ENCODE peak calls at places on chromosome 18, in ten cellular contexts. One of them, this sample, is unnamed.

GRCh38 chr18:29241199-29241598 is 1064.3 kb upstream of the CDH2 start:
- DNase-seq in T-cell: no peak
- DNase-seq in HEK293T: no peak
- DNase-seq in left ventricle myocardium superior: no peak
- DNase-seq in neural crest cell: no peak
- DNase-seq in activated CD8-positive, alpha-beta T cell treated with anti-CD3 and anti-CD28 coated beads for 36 hours: no peak
- DNase-seq in GM10248: no peak
- DNase-seq in smooth muscle cell of the brain vasculature: no peak
- DNase-seq in esophagus muscularis mucosa: no peak
- DNase-seq in choroid plexus epithelial cell: no peak
- DNase-seq in this sample: no peak

GRCh38 chr18:55152801-55153200 is 193.5 kb upstream of the CCDC68 start:
- DNase-seq in activated CD8-positive, alpha-beta T cell treated with anti-CD3 and anti-CD28 coated beads for 36 hours: no peak
- DNase-seq in neural crest cell: no peak
- DNase-seq in left ventricle myocardium superior: no peak
- DNase-seq in choroid plexus epithelial cell: peak; percentile 72
- DNase-seq in T-cell: no peak
- DNase-seq in HEK293T: no peak
- DNase-seq in smooth muscle cell of the brain vasculature: peak; percentile 9
- DNase-seq in GM10248: no peak
- DNase-seq in esophagus muscularis mucosa: no peak
- DNase-seq in this sample: no peak

GRCh38 chr18:79400091-79400590 is 4.4 kb downstream of the NFATC1 start:
- DNase-seq in HEK293T: peak; percentile 48
- DNase-seq in GM10248: peak; percentile 82
- DNase-seq in esophagus muscularis mucosa: no peak
- DNase-seq in smooth muscle cell of the brain vasculature: no peak
- DNase-seq in choroid plexus epithelial cell: no peak
- DNase-seq in neural crest cell: no peak
- DNase-seq in activated CD8-positive, alpha-beta T cell treated with anti-CD3 and anti-CD28 coated beads for 36 hours: peak; percentile 78
- DNase-seq in T-cell: peak; percentile 67
- DNase-seq in left ventricle myocardium superior: peak; percentile 89
- DNase-seq in this sample: peak; percentile 56

GRCh38 chr18:11037841-11038240 is 111.5 kb downstream of the PIEZO2 start:
- DNase-seq in neural crest cell: no peak
- DNase-seq in choroid plexus epithelial cell: no peak
- DNase-seq in HEK293T: no peak
- DNase-seq in smooth muscle cell of the brain vasculature: no peak
- DNase-seq in T-cell: no peak
- DNase-seq in GM10248: no peak
- DNase-seq in left ventricle myocardium superior: no peak
- DNase-seq in activated CD8-positive, alpha-beta T cell treated with anti-CD3 and anti-CD28 coated beads for 36 hours: no peak
- DNase-seq in esophagus muscularis mucosa: no peak
- DNase-seq in this sample: no peak

GRCh38 chr18:6854811-6855210 is 125.3 kb downstream of the ARHGAP28 start:
- DNase-seq in choroid plexus epithelial cell: no peak
- DNase-seq in neural crest cell: no peak
- DNase-seq in T-cell: no peak
- DNase-seq in left ventricle myocardium superior: no peak
- DNase-seq in esophagus muscularis mucosa: no peak
- DNase-seq in HEK293T: no peak
- DNase-seq in smooth muscle cell of the brain vasculature: no peak
- DNase-seq in GM10248: no peak
- DNase-seq in activated CD8-positive, alpha-beta T cell treated with anti-CD3 and anti-CD28 coated beads for 36 hours: no peak
- DNase-seq in this sample: no peak

GRCh38 chr18:7871560-7872456 is 304.7 kb downstream of the PTPRM start:
- DNase-seq in left ventricle myocardium superior: no peak
- DNase-seq in choroid plexus epithelial cell: peak; percentile 62
- DNase-seq in GM10248: no peak
- DNase-seq in smooth muscle cell of the brain vasculature: no peak
- DNase-seq in esophagus muscularis mucosa: no peak
- DNase-seq in T-cell: no peak
- DNase-seq in HEK293T: no peak
- DNase-seq in neural crest cell: no peak
- DNase-seq in activated CD8-positive, alpha-beta T cell treated with anti-CD3 and anti-CD28 coated beads for 36 hours: no peak
- DNase-seq in this sample: no peak

GRCh38 chr18:41121116-41121826 is 833.8 kb upstream of the PIK3C3 start:
- DNase-seq in neural crest cell: no peak
- DNase-seq in activated CD8-positive, alpha-beta T cell treated with anti-CD3 and anti-CD28 coated beads for 36 hours: no peak
- DNase-seq in left ventricle myocardium superior: no peak
- DNase-seq in HEK293T: no peak
- DNase-seq in smooth muscle cell of the brain vasculature: no peak
- DNase-seq in choroid plexus epithelial cell: peak; percentile 89
- DNase-seq in T-cell: no peak
- DNase-seq in GM10248: no peak
- DNase-seq in esophagus muscularis mucosa: no peak
- DNase-seq in this sample: no peak

GRCh38 chr18:80009661-80010550 is 21.5 kb upstream of the TXNL4A start:
- DNase-seq in neural crest cell: no peak
- DNase-seq in GM10248: no peak
- DNase-seq in activated CD8-positive, alpha-beta T cell treated with anti-CD3 and anti-CD28 coated beads for 36 hours: no peak
- DNase-seq in left ventricle myocardium superior: peak; percentile 80
- DNase-seq in T-cell: no peak
- DNase-seq in esophagus muscularis mucosa: peak; percentile 96
- DNase-seq in smooth muscle cell of the brain vasculature: no peak
- DNase-seq in HEK293T: no peak
- DNase-seq in choroid plexus epithelial cell: peak; percentile 95
- DNase-seq in this sample: no peak

GRCh38 chr18:48543228-48543627 is 4.4 kb downstream of the CTIF start:
- DNase-seq in esophagus muscularis mucosa: no peak
- DNase-seq in activated CD8-positive, alpha-beta T cell treated with anti-CD3 and anti-CD28 coated beads for 36 hours: peak; percentile 77
- DNase-seq in smooth muscle cell of the brain vasculature: no peak
- DNase-seq in choroid plexus epithelial cell: no peak
- DNase-seq in T-cell: no peak
- DNase-seq in HEK293T: no peak
- DNase-seq in neural crest cell: no peak
- DNase-seq in GM10248: no peak
- DNase-seq in left ventricle myocardium superior: no peak
- DNase-seq in this sample: no peak

GRCh38 chr18:25141796-25142365 is 210.1 kb downstream of the ZNF521 start:
- DNase-seq in neural crest cell: no peak
- DNase-seq in left ventricle myocardium superior: no peak
- DNase-seq in esophagus muscularis mucosa: no peak
- DNase-seq in choroid plexus epithelial cell: no peak
- DNase-seq in GM10248: no peak
- DNase-seq in T-cell: no peak
- DNase-seq in activated CD8-positive, alpha-beta T cell treated with anti-CD3 and anti-CD28 coated beads for 36 hours: no peak
- DNase-seq in HEK293T: no peak
- DNase-seq in smooth muscle cell of the brain vasculature: no peak
- DNase-seq in this sample: no peak

GRCh38 chr18:45686892-45687611 is 36.9 kb upstream of the SLC14A1 start:
- DNase-seq in activated CD8-positive, alpha-beta T cell treated with anti-CD3 and anti-CD28 coated beads for 36 hours: peak; percentile 76
- DNase-seq in T-cell: peak; percentile 53
- DNase-seq in left ventricle myocardium superior: peak; percentile 35
- DNase-seq in HEK293T: no peak
- DNase-seq in choroid plexus epithelial cell: peak; percentile 97
- DNase-seq in esophagus muscularis mucosa: no peak
- DNase-seq in smooth muscle cell of the brain vasculature: peak; percentile 35
- DNase-seq in GM10248: peak; percentile 68
- DNase-seq in neural crest cell: no peak
- DNase-seq in this sample: no peak

GRCh38 chr18:79872852-79873444 is 75.2 kb downstream of the KCNG2 start:
- DNase-seq in T-cell: no peak
- DNase-seq in activated CD8-positive, alpha-beta T cell treated with anti-CD3 and anti-CD28 coated beads for 36 hours: no peak
- DNase-seq in GM10248: no peak
- DNase-seq in choroid plexus epithelial cell: no peak
- DNase-seq in HEK293T: no peak
- DNase-seq in smooth muscle cell of the brain vasculature: no peak
- DNase-seq in left ventricle myocardium superior: peak; percentile 9
- DNase-seq in neural crest cell: no peak
- DNase-seq in esophagus muscularis mucosa: no peak
- DNase-seq in this sample: no peak

GRCh38 chr18:74715306-74715705 is 117.6 kb downstream of the ZNF407 start:
- DNase-seq in esophagus muscularis mucosa: no peak
- DNase-seq in GM10248: no peak
- DNase-seq in HEK293T: no peak
- DNase-seq in T-cell: no peak
- DNase-seq in left ventricle myocardium superior: no peak
- DNase-seq in neural crest cell: no peak
- DNase-seq in activated CD8-positive, alpha-beta T cell treated with anti-CD3 and anti-CD28 coated beads for 36 hours: no peak
- DNase-seq in choroid plexus epithelial cell: no peak
- DNase-seq in smooth muscle cell of the brain vasculature: no peak
- DNase-seq in this sample: no peak

GRCh38 chr18:35478520-35479435 is 19.0 kb downstream of the INO80C start:
- DNase-seq in choroid plexus epithelial cell: peak; percentile 88
- DNase-seq in HEK293T: no peak
- DNase-seq in left ventricle myocardium superior: no peak
- DNase-seq in activated CD8-positive, alpha-beta T cell treated with anti-CD3 and anti-CD28 coated beads for 36 hours: peak; percentile 69
- DNase-seq in esophagus muscularis mucosa: no peak
- DNase-seq in T-cell: no peak
- DNase-seq in neural crest cell: no peak
- DNase-seq in smooth muscle cell of the brain vasculature: peak; percentile 77
- DNase-seq in GM10248: peak; percentile 35
- DNase-seq in this sample: no peak

GRCh38 chr18:23716516-23716915 is 27.3 kb downstream of the LAMA3 start:
- DNase-seq in smooth muscle cell of the brain vasculature: no peak
- DNase-seq in activated CD8-positive, alpha-beta T cell treated with anti-CD3 and anti-CD28 coated beads for 36 hours: no peak
- DNase-seq in neural crest cell: no peak
- DNase-seq in esophagus muscularis mucosa: peak; percentile 29
- DNase-seq in left ventricle myocardium superior: no peak
- DNase-seq in choroid plexus epithelial cell: peak; percentile 90
- DNase-seq in T-cell: no peak
- DNase-seq in GM10248: no peak
- DNase-seq in HEK293T: no peak
- DNase-seq in this sample: no peak

GRCh38 chr18:50879302-50880107 is 587 bp downstream of the ME2 start:
- DNase-seq in left ventricle myocardium superior: no peak
- DNase-seq in neural crest cell: no peak
- DNase-seq in T-cell: peak; percentile 8
- DNase-seq in HEK293T: peak; percentile 21
- DNase-seq in esophagus muscularis mucosa: no peak
- DNase-seq in choroid plexus epithelial cell: peak; percentile 70
- DNase-seq in GM10248: no peak
- DNase-seq in activated CD8-positive, alpha-beta T cell treated with anti-CD3 and anti-CD28 coated beads for 36 hours: peak; percentile 39
- DNase-seq in smooth muscle cell of the brain vasculature: no peak
- DNase-seq in this sample: no peak

GRCh38 chr18:76538846-76539245 is 43.8 kb upstream of the ZNF516 start:
- DNase-seq in choroid plexus epithelial cell: no peak
- DNase-seq in left ventricle myocardium superior: no peak
- DNase-seq in smooth muscle cell of the brain vasculature: no peak
- DNase-seq in T-cell: no peak
- DNase-seq in neural crest cell: no peak
- DNase-seq in activated CD8-positive, alpha-beta T cell treated with anti-CD3 and anti-CD28 coated beads for 36 hours: no peak
- DNase-seq in GM10248: no peak
- DNase-seq in HEK293T: no peak
- DNase-seq in esophagus muscularis mucosa: no peak
- DNase-seq in this sample: no peak

GRCh38 chr18:3889803-3890202 is 439.8 kb downstream of the TGIF1 start:
- DNase-seq in neural crest cell: no peak
- DNase-seq in HEK293T: no peak
- DNase-seq in GM10248: no peak
- DNase-seq in esophagus muscularis mucosa: no peak
- DNase-seq in activated CD8-positive, alpha-beta T cell treated with anti-CD3 and anti-CD28 coated beads for 36 hours: no peak
- DNase-seq in T-cell: no peak
- DNase-seq in smooth muscle cell of the brain vasculature: no peak
- DNase-seq in left ventricle myocardium superior: peak; percentile 30
- DNase-seq in choroid plexus epithelial cell: peak; percentile 46
- DNase-seq in this sample: no peak

GRCh38 chr18:34972765-34973414 is 68.3 kb upstream of the MAPRE2 start:
- DNase-seq in activated CD8-positive, alpha-beta T cell treated with anti-CD3 and anti-CD28 coated beads for 36 hours: no peak
- DNase-seq in choroid plexus epithelial cell: no peak
- DNase-seq in neural crest cell: no peak
- DNase-seq in esophagus muscularis mucosa: no peak
- DNase-seq in smooth muscle cell of the brain vasculature: no peak
- DNase-seq in HEK293T: no peak
- DNase-seq in GM10248: no peak
- DNase-seq in T-cell: no peak
- DNase-seq in left ventricle myocardium superior: no peak
- DNase-seq in this sample: no peak

GRCh38 chr18:13647761-13648160 is 78.6 kb downstream of the FAM210A start:
- DNase-seq in HEK293T: no peak
- DNase-seq in esophagus muscularis mucosa: no peak
- DNase-seq in GM10248: no peak
- DNase-seq in smooth muscle cell of the brain vasculature: no peak
- DNase-seq in T-cell: no peak
- DNase-seq in activated CD8-positive, alpha-beta T cell treated with anti-CD3 and anti-CD28 coated beads for 36 hours: no peak
- DNase-seq in choroid plexus epithelial cell: no peak
- DNase-seq in left ventricle myocardium superior: no peak
- DNase-seq in neural crest cell: no peak
- DNase-seq in this sample: no peak

GRCh38 chr18:79448621-79449020 is 52.9 kb downstream of the NFATC1 start:
- DNase-seq in HEK293T: no peak
- DNase-seq in T-cell: no peak
- DNase-seq in choroid plexus epithelial cell: no peak
- DNase-seq in neural crest cell: no peak
- DNase-seq in smooth muscle cell of the brain vasculature: no peak
- DNase-seq in GM10248: no peak
- DNase-seq in left ventricle myocardium superior: no peak
- DNase-seq in activated CD8-positive, alpha-beta T cell treated with anti-CD3 and anti-CD28 coated beads for 36 hours: no peak
- DNase-seq in esophagus muscularis mucosa: no peak
- DNase-seq in this sample: no peak

GRCh38 chr18:74589021-74589420 is 8.6 kb upstream of the ZNF407 start:
- DNase-seq in left ventricle myocardium superior: no peak
- DNase-seq in esophagus muscularis mucosa: peak; percentile 50
- DNase-seq in GM10248: no peak
- DNase-seq in choroid plexus epithelial cell: no peak
- DNase-seq in HEK293T: no peak
- DNase-seq in T-cell: no peak
- DNase-seq in smooth muscle cell of the brain vasculature: no peak
- DNase-seq in neural crest cell: no peak
- DNase-seq in activated CD8-positive, alpha-beta T cell treated with anti-CD3 and anti-CD28 coated beads for 36 hours: no peak
- DNase-seq in this sample: no peak

GRCh38 chr18:61237529-61237928 is 95.7 kb upstream of the CDH20 start:
- DNase-seq in activated CD8-positive, alpha-beta T cell treated with anti-CD3 and anti-CD28 coated beads for 36 hours: no peak
- DNase-seq in esophagus muscularis mucosa: no peak
- DNase-seq in T-cell: no peak
- DNase-seq in GM10248: no peak
- DNase-seq in neural crest cell: no peak
- DNase-seq in left ventricle myocardium superior: no peak
- DNase-seq in HEK293T: no peak
- DNase-seq in choroid plexus epithelial cell: no peak
- DNase-seq in smooth muscle cell of the brain vasculature: no peak
- DNase-seq in this sample: no peak

GRCh38 chr18:75223687-75224347 is 13.2 kb downstream of the TSHZ1 start:
- DNase-seq in GM10248: no peak
- DNase-seq in esophagus muscularis mucosa: no peak
- DNase-seq in activated CD8-positive, alpha-beta T cell treated with anti-CD3 and anti-CD28 coated beads for 36 hours: no peak
- DNase-seq in neural crest cell: no peak
- DNase-seq in T-cell: no peak
- DNase-seq in left ventricle myocardium superior: no peak
- DNase-seq in smooth muscle cell of the brain vasculature: no peak
- DNase-seq in choroid plexus epithelial cell: no peak
- DNase-seq in HEK293T: peak; percentile 44
- DNase-seq in this sample: peak; percentile 53

GRCh38 chr18:23619388-23619873 is 33.1 kb upstream of the NPC1 start:
- DNase-seq in choroid plexus epithelial cell: peak; percentile 52
- DNase-seq in activated CD8-positive, alpha-beta T cell treated with anti-CD3 and anti-CD28 coated beads for 36 hours: peak; percentile 12
- DNase-seq in T-cell: no peak
- DNase-seq in left ventricle myocardium superior: peak; percentile 55
- DNase-seq in neural crest cell: no peak
- DNase-seq in esophagus muscularis mucosa: no peak
- DNase-seq in HEK293T: no peak
- DNase-seq in GM10248: peak; percentile 44
- DNase-seq in smooth muscle cell of the brain vasculature: no peak
- DNase-seq in this sample: peak; percentile 63

GRCh38 chr18:13455960-13456471 is 237.5 kb downstream of the LDLRAD4 start:
- DNase-seq in T-cell: no peak
- DNase-seq in left ventricle myocardium superior: peak; percentile 45
- DNase-seq in GM10248: peak; percentile 53
- DNase-seq in smooth muscle cell of the brain vasculature: no peak
- DNase-seq in esophagus muscularis mucosa: no peak
- DNase-seq in HEK293T: no peak
- DNase-seq in activated CD8-positive, alpha-beta T cell treated with anti-CD3 and anti-CD28 coated beads for 36 hours: peak; percentile 88
- DNase-seq in choroid plexus epithelial cell: no peak
- DNase-seq in neural crest cell: no peak
- DNase-seq in this sample: no peak

GRCh38 chr18:60188943-60189342 is 183.6 kb downstream of the MC4R start:
- DNase-seq in esophagus muscularis mucosa: no peak
- DNase-seq in GM10248: no peak
- DNase-seq in choroid plexus epithelial cell: no peak
- DNase-seq in T-cell: no peak
- DNase-seq in activated CD8-positive, alpha-beta T cell treated with anti-CD3 and anti-CD28 coated beads for 36 hours: no peak
- DNase-seq in left ventricle myocardium superior: no peak
- DNase-seq in neural crest cell: no peak
- DNase-seq in smooth muscle cell of the brain vasculature: no peak
- DNase-seq in HEK293T: no peak
- DNase-seq in this sample: no peak

GRCh38 chr18:55422456-55423185 is 165.4 kb downstream of the TCF4 start:
- DNase-seq in HEK293T: no peak
- DNase-seq in neural crest cell: no peak
- DNase-seq in esophagus muscularis mucosa: no peak
- DNase-seq in choroid plexus epithelial cell: no peak
- DNase-seq in activated CD8-positive, alpha-beta T cell treated with anti-CD3 and anti-CD28 coated beads for 36 hours: no peak
- DNase-seq in GM10248: no peak
- DNase-seq in T-cell: no peak
- DNase-seq in left ventricle myocardium superior: peak; percentile 41
- DNase-seq in smooth muscle cell of the brain vasculature: no peak
- DNase-seq in this sample: peak; percentile 10

This sample was measured in nephron progenitor cell.